ENCODE peak calls at places on chromosome 1, in six cellular contexts. K is psoas muscle, U is GM10248, S is EL, D is RPMI7951, T is activated T-cell treated with anti-CD3 and anti-CD28 coated beads for 1 hour. V is an unnamed sample.

GRCh38 chr1:38852780-38853179 is 6.8 kb downstream of the RRAGC start:
- DNase-seq in S (no peak), K (no peak), U (peak; percentile 32), T (no peak), D (no peak), V (no peak)

GRCh38 chr1:33099290-33100118 is 18.6 kb downstream of the AZIN2 start:
- DNase-seq in S (peak; percentile 100), U (no peak), D (peak; percentile 100), K (no peak), T (peak; percentile 44), V (peak; percentile 33)

GRCh38 chr1:1114431-1114830 is 1.5 kb downstream of the C1orf159 start:
- DNase-seq in D (no peak), T (no peak), U (no peak), S (no peak), K (no peak), V (peak; percentile 14)

GRCh38 chr1:201019321-201019977 is 4.1 kb downstream of the KIF21B start:
- DNase-seq in K (peak; percentile 68), T (peak; percentile 80), U (peak; percentile 90), S (peak; percentile 69), D (peak; percentile 56), V (peak; percentile 42)

GRCh38 chr1:199959033-199959774 is 68.3 kb upstream of the NR5A2 start:
- DNase-seq in D (no peak), T (no peak), K (no peak), U (no peak), S (no peak), V (no peak)

GRCh38 chr1:170929835-170930554 is 5.3 kb upstream of the MROH9 start:
- DNase-seq in K (no peak), T (no peak), S (peak; percentile 82), D (peak; percentile 60), U (peak; percentile 58), V (no peak)

GRCh38 chr1:209651148-209651547 is 1.1 kb downstream of the LAMB3 start:
- DNase-seq in K (peak; percentile 84), T (no peak), D (peak; percentile 92), S (peak; percentile 90), U (peak; percentile 68), V (peak; percentile 84)

GRCh38 chr1:76198452-76198851 is 123.9 kb downstream of the ST6GALNAC3 start:
- DNase-seq in T (no peak), U (no peak), S (no peak), K (no peak), D (no peak), V (no peak)

GRCh38 chr1:57192256-57192655 is 226.4 kb upstream of the C8B start:
- DNase-seq in S (no peak), D (peak; percentile 20), K (no peak), T (no peak), U (no peak), V (no peak)

GRCh38 chr1:185050823-185051451 is 5.6 kb downstream of the RNF2 start:
- DNase-seq in U (no peak), S (no peak), K (no peak), T (no peak), D (peak; percentile 13), V (no peak)

GRCh38 chr1:91645031-91645430 is 144.4 kb downstream of the CDC7 start:
- DNase-seq in U (no peak), T (no peak), S (no peak), D (no peak), K (no peak), V (no peak)

GRCh38 chr1:116910379-116911165 is 856 bp downstream of the PTGFRN start:
- DNase-seq in U (peak; percentile 32), D (peak; percentile 36), K (peak; percentile 63), T (peak; percentile 40), S (peak; percentile 40), V (peak; percentile 57)

GRCh38 chr1:220874201-220874655 is 5.0 kb upstream of the HLX start:
- DNase-seq in U (peak; percentile 51), T (no peak), S (peak; percentile 58), D (peak; percentile 42), K (no peak), V (no peak)

GRCh38 chr1:214445846-214446614 is 105.4 kb downstream of the PTPN14 start:
- DNase-seq in T (no peak), S (peak; percentile 95), U (no peak), K (no peak), D (peak; percentile 98), V (no peak)

GRCh38 chr1:40649592-40649930 is 15.9 kb downstream of the RIMS3 start:
- DNase-seq in K (no peak), D (no peak), U (no peak), S (no peak), T (no peak), V (no peak)

GRCh38 chr1:109307363-109308021 is 681 bp upstream of the MYBPHL start:
- DNase-seq in D (no peak), S (no peak), U (no peak), T (no peak), K (peak; percentile 76), V (peak; percentile 75)

GRCh38 chr1:23916209-23917131 is 3.3 kb upstream of the CNR2 start:
- DNase-seq in S (peak; percentile 67), T (peak; percentile 32), D (peak; percentile 69), K (no peak), U (peak; percentile 87), V (peak; percentile 61)